ENCODE peak calls at places on chromosome 6, in six cellular contexts. D is SW480, W is B cell, L is endothelial cell, S is left colon, I is PC-3. Q is an unnamed sample.

GRCh38 chr6:42387336-42387735 is 64.4 kb downstream of the TRERF1 start:
- DNase-seq in D (peak; percentile 62), W (no peak), L (no peak), S (no peak), I (peak; percentile 30), Q (peak; percentile 17)

GRCh38 chr6:43274127-43274915 is 23.7 kb upstream of the SLC22A7 start:
- DNase-seq in D (no peak), W (no peak), L (no peak), S (peak; percentile 23), I (no peak), Q (no peak)

GRCh38 chr6:88472731-88473130 is 306.6 kb upstream of the CNR1 start:
- DNase-seq in D (no peak), W (no peak), L (no peak), S (no peak), I (no peak), Q (no peak)

GRCh38 chr6:146770965-146771735 is 172.4 kb downstream of the ADGB start:
- DNase-seq in D (peak; percentile 75), W (peak; percentile 3), L (peak; percentile 77), S (peak; percentile 13), I (no peak), Q (no peak)

GRCh38 chr6:93398723-93399122 is 20.6 kb downstream of the EPHA7 start:
- DNase-seq in D (no peak), W (no peak), L (no peak), S (no peak), I (no peak), Q (no peak)

GRCh38 chr6:32133786-32134185 is 3.7 kb upstream of the FKBPL start:
- DNase-seq in D (no peak), W (no peak), L (no peak), S (no peak), I (no peak), Q (peak; percentile 30)

GRCh38 chr6:48835421-48835958 is 627.6 kb downstream of the MMUT start:
- DNase-seq in D (no peak), W (no peak), L (no peak), S (no peak), I (peak; percentile 10), Q (no peak)

GRCh38 chr6:142087950-142088857 is 44.5 kb upstream of the GJE1 start:
- DNase-seq in D (no peak), W (no peak), L (no peak), S (no peak), I (no peak), Q (no peak)

GRCh38 chr6:80961166-80961565 is 791.3 kb downstream of the TENT5A start:
- DNase-seq in D (no peak), W (no peak), L (no peak), S (no peak), I (no peak), Q (no peak)

GRCh38 chr6:117840541-117840983 is 66.5 kb upstream of the SLC35F1 start:
- DNase-seq in D (peak; percentile 45), W (no peak), L (peak; percentile 51), S (no peak), I (peak; percentile 65), Q (peak; percentile 34)

GRCh38 chr6:53375851-53376250 is 27.1 kb upstream of the ELOVL5 start:
- DNase-seq in D (no peak), W (no peak), L (no peak), S (no peak), I (no peak), Q (no peak)

GRCh38 chr6:89281779-89282246 is 33.3 kb downstream of the GABRR2 start:
- DNase-seq in D (peak; percentile 4), W (peak; percentile 50), L (peak; percentile 45), S (peak; percentile 30), I (peak; percentile 52), Q (peak; percentile 65)

GRCh38 chr6:10800810-10801209 is 37.5 kb downstream of the MAK start:
- DNase-seq in D (peak; percentile 11), W (no peak), L (no peak), S (no peak), I (peak; percentile 74), Q (peak; percentile 26)

GRCh38 chr6:88171312-88171711 is 5.2 kb upstream of the CNR1 start:
- DNase-seq in D (no peak), W (no peak), L (no peak), S (no peak), I (no peak), Q (no peak)

GRCh38 chr6:43942011-43942442 is 172.0 kb downstream of the VEGFA start:
- DNase-seq in D (no peak), W (no peak), L (no peak), S (no peak), I (no peak), Q (no peak)

GRCh38 chr6:99467509-99468106 is 42.5 kb upstream of the PNISR start:
- DNase-seq in D (no peak), W (peak; percentile 35), L (no peak), S (no peak), I (peak; percentile 34), Q (peak; percentile 13)

GRCh38 chr6:149716181-149716580 is 1.7 kb downstream of the LATS1 start:
- DNase-seq in D (no peak), W (no peak), L (no peak), S (no peak), I (no peak), Q (no peak)

GRCh38 chr6:75532521-75532920 is 38.9 kb upstream of the FILIP1 start:
- DNase-seq in D (no peak), W (no peak), L (no peak), S (no peak), I (peak; percentile 51), Q (peak; percentile 11)

GRCh38 chr6:155041781-155042279 is 46.7 kb downstream of the TIAM2 start:
- DNase-seq in D (no peak), W (no peak), L (no peak), S (no peak), I (no peak), Q (no peak)

GRCh38 chr6:42227173-42227850 is 9.7 kb upstream of the MRPS10 start:
- DNase-seq in D (peak; percentile 8), W (no peak), L (no peak), S (no peak), I (peak; percentile 82), Q (no peak)

GRCh38 chr6:15330174-15330934 is 84.5 kb downstream of the JARID2 start:
- DNase-seq in D (no peak), W (no peak), L (no peak), S (no peak), I (peak; percentile 28), Q (peak; percentile 31)

GRCh38 chr6:3208775-3209113 is 18.7 kb downstream of the TUBB2B start:
- DNase-seq in D (no peak), W (no peak), L (no peak), S (no peak), I (no peak), Q (no peak)

GRCh38 chr6:99324996-99325395 is 24.5 kb downstream of the FAXC start:
- DNase-seq in D (no peak), W (no peak), L (no peak), S (no peak), I (no peak), Q (no peak)

GRCh38 chr6:168104636-168105035 is 25.6 kb upstream of the FRMD1 start:
- DNase-seq in D (no peak), W (no peak), L (no peak), S (no peak), I (no peak), Q (no peak)

GRCh38 chr6:71444222-71444621 is 155.6 kb downstream of the OGFRL1 start:
- DNase-seq in D (no peak), W (no peak), L (no peak), S (no peak), I (peak; percentile 40), Q (peak; percentile 8)

GRCh38 chr6:90715093-90715655 is 128.3 kb upstream of the MAP3K7 start:
- DNase-seq in D (no peak), W (no peak), L (no peak), S (no peak), I (no peak), Q (peak; percentile 6)

GRCh38 chr6:112232845-112233256 is 21.5 kb downstream of the LAMA4 start:
- DNase-seq in D (no peak), W (no peak), L (no peak), S (no peak), I (no peak), Q (no peak)

GRCh38 chr6:85923013-85923430 is 280.3 kb upstream of the SYNCRIP start:
- DNase-seq in D (peak; percentile 76), W (peak; percentile 11), L (peak; percentile 52), S (peak; percentile 3), I (peak; percentile 72), Q (peak; percentile 67)

GRCh38 chr6:63640062-63640461 is 4.5 kb downstream of the PHF3 start:
- DNase-seq in D (peak; percentile 7), W (no peak), L (no peak), S (no peak), I (peak; percentile 63), Q (peak; percentile 62)

GRCh38 chr6:151291145-151292055 is 51.6 kb downstream of the AKAP12 start:
- DNase-seq in D (no peak), W (no peak), L (no peak), S (peak; percentile 22), I (no peak), Q (no peak)

GRCh38 chr6:148179786-148180185 is 162.9 kb upstream of the SASH1 start:
- DNase-seq in D (peak; percentile 20), W (no peak), L (peak; percentile 55), S (peak; percentile 28), I (peak; percentile 64), Q (peak; percentile 44)

GRCh38 chr6:33008944-33009861 is at the start of gene HLA-DOA:
- DNase-seq in D (no peak), W (peak; percentile 85), L (peak; percentile 19), S (peak; percentile 33), I (no peak), Q (peak; percentile 24)

GRCh38 chr6:134223761-134224445 is 94.0 kb downstream of the SGK1 start:
- DNase-seq in D (no peak), W (no peak), L (no peak), S (no peak), I (no peak), Q (no peak)

GRCh38 chr6:47278545-47278944 is 31.2 kb downstream of the TNFRSF21 start:
- DNase-seq in D (no peak), W (no peak), L (no peak), S (no peak), I (no peak), Q (no peak)

GRCh38 chr6:47111685-47112084 is 69.6 kb upstream of the ADGRF1 start:
- DNase-seq in D (peak; percentile 49), W (no peak), L (no peak), S (peak; percentile 46), I (peak; percentile 62), Q (peak; percentile 84)

GRCh38 chr6:168385380-168385779 is 55.6 kb upstream of the SMOC2 start:
- DNase-seq in D (no peak), W (no peak), L (no peak), S (no peak), I (no peak), Q (no peak)

GRCh38 chr6:6858533-6858982 is 249.2 kb upstream of the RREB1 start:
- DNase-seq in D (no peak), W (peak; percentile 14), L (no peak), S (no peak), I (no peak), Q (no peak)

GRCh38 chr6:26270903-26271639 is 93.9 kb upstream of the BTN3A2 start:
- DNase-seq in D (peak; percentile 92), W (peak; percentile 83), L (peak; percentile 65), S (peak; percentile 71), I (no peak), Q (no peak)